ENCODE peak calls at places on chromosomes 7 and 10, in seven cellular contexts. E is tibial artery; F is effector memory CD4-positive, alpha-beta T cell; R is aorta; L is transverse colon; X is brain microvascular endothelial cell; Q is ascending aorta. O is an unnamed sample.

GRCh38 chr7:17043012-17043877 is 161.5 kb upstream of the AGR3 start:
- DNase-seq in E (no peak), F (no peak), R (no peak), L (no peak), X (peak), Q (no peak), O (no peak)

GRCh38 chr10:122139627-122140151 is 131.4 kb upstream of the BTBD16 start:
- DNase-seq in E (no peak), F (no peak), R (no peak), L (no peak), X (no peak), Q (no peak), O (no peak)

GRCh38 chr7:145212050-145212449 is 376.2 kb upstream of the TPK1 start:
- DNase-seq in E (no peak), F (no peak), R (no peak), L (no peak), X (no peak), Q (no peak), O (no peak)

GRCh38 chr10:68137174-68137573 is 27.9 kb downstream of the MYPN start:
- DNase-seq in E (no peak), F (no peak), R (no peak), L (no peak), X (no peak), Q (no peak), O (no peak)

GRCh38 chr10:69344591-69345244 is 66.4 kb downstream of the HK1 start:
- DNase-seq in E (no peak), F (no peak), R (no peak), L (no peak), X (no peak), Q (no peak), O (peak)

GRCh38 chr7:101168412-101169049 is 3.2 kb upstream of the VGF start:
- DNase-seq in E (no peak), F (no peak), R (no peak), L (no peak), X (no peak), Q (no peak), O (no peak)

GRCh38 chr10:46092523-46093195 is 46.6 kb upstream of the MSMB start:
- DNase-seq in E (no peak), F (peak), R (no peak), L (no peak), X (no peak), Q (no peak), O (peak)

GRCh38 chr10:114544045-114544659 is 113.9 kb downstream of the ABLIM1 start:
- DNase-seq in E (no peak), F (peak), R (no peak), L (peak), X (no peak), Q (peak), O (peak)

GRCh38 chr10:130739016-130739756 is 572.3 kb downstream of the TCERG1L start:
- DNase-seq in E (no peak), F (no peak), R (peak), L (no peak), X (no peak), Q (no peak), O (no peak)

GRCh38 chr7:127516320-127516719 is 69.1 kb downstream of the GCC1 start:
- DNase-seq in E (no peak), F (no peak), R (no peak), L (no peak), X (no peak), Q (no peak), O (no peak)

GRCh38 chr10:77328272-77328816 is 309.3 kb downstream of the KCNMA1 start:
- DNase-seq in E (no peak), F (no peak), R (no peak), L (no peak), X (no peak), Q (no peak), O (no peak)

GRCh38 chr7:8963722-8964121 is 530.3 kb downstream of the NXPH1 start:
- DNase-seq in E (no peak), F (no peak), R (no peak), L (no peak), X (no peak), Q (no peak), O (no peak)

GRCh38 chr10:133261726-133262325 is 14.8 kb downstream of the ADAM8 start:
- DNase-seq in E (peak), F (peak), R (peak), L (peak), X (peak), Q (peak), O (peak)

GRCh38 chr10:28382520-28383269 is 79.8 kb upstream of the MPP7 start:
- DNase-seq in E (no peak), F (no peak), R (no peak), L (no peak), X (peak), Q (no peak), O (no peak)

GRCh38 chr7:877312-878232 is 1.2 kb downstream of the GET4 start:
- DNase-seq in E (no peak), F (no peak), R (peak), L (peak), X (no peak), Q (no peak), O (no peak)

GRCh38 chr7:122304604-122304975 is at the start of gene FEZF1:
- DNase-seq in E (no peak), F (no peak), R (no peak), L (no peak), X (no peak), Q (no peak), O (no peak)

GRCh38 chr7:151176401-151176800 is 8.9 kb upstream of the GBX1 start:
- DNase-seq in E (no peak), F (no peak), R (no peak), L (no peak), X (no peak), Q (no peak), O (no peak)

GRCh38 chr10:61749271-61749670 is 86.5 kb downstream of the CABCOCO1 start:
- DNase-seq in E (no peak), F (no peak), R (no peak), L (no peak), X (no peak), Q (no peak), O (no peak)

GRCh38 chr7:118285358-118285757 is 60.9 kb downstream of the ANKRD7 start:
- DNase-seq in E (no peak), F (no peak), R (no peak), L (no peak), X (no peak), Q (no peak), O (no peak)

GRCh38 chr10:44233561-44234470 is 151.1 kb downstream of the CXCL12 start:
- DNase-seq in E (no peak), F (no peak), R (no peak), L (peak), X (peak), Q (no peak), O (no peak)

GRCh38 chr7:158074896-158075632 is 512.6 kb downstream of the PTPRN2 start:
- DNase-seq in E (no peak), F (no peak), R (peak), L (no peak), X (no peak), Q (no peak), O (no peak)

GRCh38 chr10:123140164-123140982 is 4.6 kb downstream of the HMX3 start:
- DNase-seq in E (no peak), F (no peak), R (peak), L (no peak), X (no peak), Q (no peak), O (peak)

GRCh38 chr10:96415896-96416554 is 57.2 kb upstream of the OPALIN start:
- DNase-seq in E (no peak), F (no peak), R (no peak), L (no peak), X (no peak), Q (no peak), O (no peak)

GRCh38 chr10:17412323-17412722 is 42.1 kb downstream of the ST8SIA6 start:
- DNase-seq in E (no peak), F (no peak), R (no peak), L (no peak), X (no peak), Q (no peak), O (peak)

GRCh38 chr7:131105294-131105802 is 222.3 kb upstream of the MKLN1 start:
- DNase-seq in E (peak), F (no peak), R (no peak), L (no peak), X (no peak), Q (peak), O (no peak)

GRCh38 chr7:4014649-4015048 is 667.4 kb upstream of the FOXK1 start:
- DNase-seq in E (no peak), F (no peak), R (no peak), L (no peak), X (no peak), Q (no peak), O (no peak)

GRCh38 chr7:154304740-154305679 is 252.8 kb downstream of the DPP6 start:
- DNase-seq in E (no peak), F (no peak), R (no peak), L (no peak), X (no peak), Q (no peak), O (no peak)

DNA sequence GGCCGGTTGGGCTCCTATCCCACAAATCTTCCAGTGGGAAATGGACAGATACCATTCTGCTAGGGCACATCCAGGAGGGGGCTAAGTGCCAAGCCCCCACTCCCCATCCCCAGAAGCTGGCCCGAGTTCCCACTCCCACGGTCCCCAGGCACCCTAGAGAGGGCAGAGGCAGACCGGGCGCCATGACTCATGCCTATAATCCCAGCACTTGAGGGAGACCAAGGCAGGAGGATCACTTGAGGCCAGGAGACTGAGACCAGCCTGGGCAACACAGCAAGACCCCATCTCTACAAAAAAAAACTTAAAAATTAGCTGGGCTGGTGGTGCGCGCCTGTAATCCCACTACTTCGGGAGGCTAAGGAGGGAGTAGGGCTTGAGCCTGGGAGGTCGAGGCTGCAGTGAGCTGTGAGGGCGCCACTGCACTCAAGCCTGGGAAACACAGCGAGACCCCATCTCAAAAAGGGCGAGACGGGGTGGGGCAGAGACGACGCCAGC is 870 bp downstream of the GNA12 start:
- DNase-seq in E (no peak), F (no peak), R (no peak), L (no peak), X (no peak), Q (no peak), O (no peak)
- H3K27ac ChIP-seq in E (peak), F (no peak), R (no peak), L (peak), X (no peak), Q (peak), O (no peak)

DNA sequence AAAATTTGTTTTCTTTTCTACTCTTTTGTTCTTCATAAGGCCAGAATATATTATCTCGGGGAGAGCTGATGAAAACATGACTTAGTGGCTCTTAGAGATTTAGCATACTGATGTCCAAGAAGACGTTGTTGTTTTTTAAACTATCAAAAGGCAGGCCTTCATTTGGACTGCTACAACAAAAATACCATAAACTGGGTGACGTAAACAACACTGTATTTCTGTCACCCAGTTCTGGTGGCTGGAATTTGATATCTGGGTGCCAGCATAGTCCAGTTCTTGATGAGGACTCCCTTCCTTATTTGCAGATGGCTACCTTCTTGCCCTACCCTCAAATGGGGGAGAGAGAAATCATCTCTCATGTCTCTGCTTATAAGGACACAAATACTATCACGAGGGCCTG is 25.3 kb downstream of the ACTA2 start:
- DNase-seq in E (no peak), F (no peak), R (no peak), L (no peak), X (no peak), Q (no peak), O (no peak)
- H3K27ac ChIP-seq in E (no peak), F (no peak), R (no peak), L (peak), X (peak), Q (no peak), O (no peak)

DNA sequence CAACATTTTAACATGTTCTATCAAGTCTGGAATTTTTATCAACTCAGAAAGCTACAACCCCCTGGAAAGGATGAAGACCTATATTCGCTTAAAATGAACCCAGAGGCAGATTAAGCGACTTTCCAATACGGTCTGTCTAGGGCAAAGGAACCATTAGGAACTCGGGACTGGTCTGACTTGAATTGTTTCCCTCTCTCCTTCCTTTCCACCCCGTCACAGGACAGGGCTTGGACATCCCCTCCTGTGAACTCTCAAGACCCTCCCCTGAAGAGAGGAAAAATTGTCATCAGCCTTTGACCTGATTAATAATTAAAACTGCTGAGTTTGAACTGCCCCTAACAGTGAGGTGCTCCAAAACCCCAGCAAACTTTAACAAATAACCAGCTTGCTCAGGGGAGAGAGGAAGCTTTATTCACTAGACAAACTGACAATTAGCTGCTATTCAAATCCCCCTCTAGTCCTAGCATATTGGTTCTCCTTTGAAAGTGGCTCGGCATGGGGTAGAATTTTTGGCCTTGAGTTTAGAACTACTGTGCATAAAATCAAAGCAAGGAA is 22.5 kb upstream of the SLF2 start:
- DNase-seq in E (no peak), F (no peak), R (no peak), L (no peak), X (no peak), Q (peak), O (no peak)
- H3K27ac ChIP-seq in E (no peak), F (no peak), R (no peak), L (no peak), X (peak), Q (no peak), O (no peak)

DNA sequence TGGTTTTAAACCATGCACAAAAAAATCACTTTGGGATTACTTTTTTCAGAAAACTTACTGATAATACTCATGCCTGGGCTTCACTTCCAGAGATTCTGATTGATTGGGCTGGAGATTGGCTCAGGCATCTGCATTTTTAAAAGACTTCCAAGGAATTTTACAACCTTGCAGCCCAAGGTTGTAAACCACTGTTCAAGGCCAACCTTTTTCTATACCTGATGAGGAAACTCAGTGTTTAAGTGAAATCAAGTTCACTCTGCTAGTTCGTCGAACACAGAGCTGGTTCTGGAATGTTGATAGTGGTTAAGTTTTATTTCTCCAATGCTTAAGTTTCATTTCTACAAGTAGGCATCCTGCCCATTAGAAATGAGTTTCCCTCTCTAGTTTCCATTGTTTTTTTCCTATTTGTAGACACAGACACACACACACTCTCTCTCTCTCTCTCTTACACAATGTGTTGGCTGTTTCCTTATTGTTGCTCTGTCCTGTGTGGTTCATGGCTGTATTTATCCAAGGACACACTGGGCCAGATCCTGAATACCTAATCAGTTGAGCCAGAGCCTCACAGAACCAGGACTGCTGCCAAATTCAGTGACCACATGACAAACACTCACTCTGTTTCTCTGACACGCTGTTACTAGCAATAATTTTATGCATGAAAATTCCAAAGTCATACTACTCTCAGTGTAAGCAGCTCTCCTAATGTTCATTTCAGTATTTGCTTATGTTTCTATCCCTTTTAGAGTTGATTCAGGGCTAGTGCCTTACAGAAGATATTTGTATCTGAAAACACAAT is 3.7 kb upstream of the IFIT1B start:
- DNase-seq in E (peak), F (no peak), R (peak), L (peak), X (peak), Q (peak), O (no peak)
- H3K27ac ChIP-seq in E (peak), F (no peak), R (peak), L (peak), X (peak), Q (peak), O (no peak)

GRCh38 chr7:7795736-7796135 is 77.3 kb upstream of the RPA3 start:
- DNase-seq in E (no peak), F (no peak), R (no peak), L (no peak), X (peak), Q (no peak), O (no peak)

GRCh38 chr7:7792089-7792488 is 73.7 kb upstream of the RPA3 start:
- DNase-seq in E (no peak), F (no peak), R (no peak), L (no peak), X (no peak), Q (no peak), O (no peak)

GRCh38 chr7:7795203-7795602 is 76.8 kb upstream of the RPA3 start:
- DNase-seq in E (no peak), F (no peak), R (no peak), L (no peak), X (no peak), Q (no peak), O (no peak)

GRCh38 chr7:7793249-7793648 is 74.8 kb upstream of the RPA3 start:
- DNase-seq in E (no peak), F (no peak), R (no peak), L (no peak), X (no peak), Q (no peak), O (no peak)

DNA sequence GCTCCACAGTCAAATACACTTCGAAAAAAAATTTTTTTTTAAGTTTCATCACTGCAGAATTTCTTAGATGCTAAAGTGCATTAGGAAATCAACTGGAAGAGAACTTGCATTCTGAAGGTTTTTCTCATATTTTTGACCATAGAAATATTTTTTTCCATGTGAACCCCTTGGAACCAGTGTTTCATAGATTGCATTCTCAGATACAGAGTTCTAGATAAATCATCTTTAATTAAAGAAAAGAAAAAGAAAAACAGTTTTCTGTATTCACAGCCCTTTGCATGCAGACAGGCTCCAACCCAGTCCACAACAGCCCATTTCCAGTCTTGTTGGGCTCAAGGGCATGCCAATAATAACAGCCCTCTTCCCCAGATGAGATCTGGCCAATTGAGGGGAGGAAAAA is 75.5 kb upstream of the RPA3 start:
- DNase-seq in E (no peak), F (no peak), R (no peak), L (no peak), X (no peak), Q (no peak), O (no peak)
- H3K27ac ChIP-seq in E (no peak), F (no peak), R (no peak), L (no peak), X (no peak), Q (no peak), O (no peak)

DNA sequence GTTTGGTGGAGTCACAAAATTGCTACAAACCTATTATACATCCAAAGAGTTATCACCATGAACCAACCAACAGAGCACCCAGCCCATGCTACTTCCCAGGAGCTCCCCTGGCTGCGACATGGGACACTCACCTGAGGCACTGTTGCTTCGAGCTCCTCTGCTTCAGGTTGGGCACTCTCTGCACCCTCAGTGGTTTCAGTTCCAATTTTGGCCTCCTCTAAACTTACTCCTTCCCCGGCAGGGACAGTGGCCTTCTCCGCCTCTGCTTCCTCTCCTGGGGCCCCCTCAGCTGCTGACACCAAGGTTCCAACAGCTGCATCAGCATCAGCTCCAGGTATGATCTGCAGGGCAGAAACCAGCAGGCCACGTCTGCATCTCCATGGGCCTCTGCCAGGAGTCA is 120.4 kb upstream of the TARP start:
- DNase-seq in E (no peak), F (no peak), R (no peak), L (no peak), X (no peak), Q (no peak), O (no peak)
- H3K27ac ChIP-seq in E (no peak), F (no peak), R (no peak), L (no peak), X (no peak), Q (no peak), O (no peak)

DNA sequence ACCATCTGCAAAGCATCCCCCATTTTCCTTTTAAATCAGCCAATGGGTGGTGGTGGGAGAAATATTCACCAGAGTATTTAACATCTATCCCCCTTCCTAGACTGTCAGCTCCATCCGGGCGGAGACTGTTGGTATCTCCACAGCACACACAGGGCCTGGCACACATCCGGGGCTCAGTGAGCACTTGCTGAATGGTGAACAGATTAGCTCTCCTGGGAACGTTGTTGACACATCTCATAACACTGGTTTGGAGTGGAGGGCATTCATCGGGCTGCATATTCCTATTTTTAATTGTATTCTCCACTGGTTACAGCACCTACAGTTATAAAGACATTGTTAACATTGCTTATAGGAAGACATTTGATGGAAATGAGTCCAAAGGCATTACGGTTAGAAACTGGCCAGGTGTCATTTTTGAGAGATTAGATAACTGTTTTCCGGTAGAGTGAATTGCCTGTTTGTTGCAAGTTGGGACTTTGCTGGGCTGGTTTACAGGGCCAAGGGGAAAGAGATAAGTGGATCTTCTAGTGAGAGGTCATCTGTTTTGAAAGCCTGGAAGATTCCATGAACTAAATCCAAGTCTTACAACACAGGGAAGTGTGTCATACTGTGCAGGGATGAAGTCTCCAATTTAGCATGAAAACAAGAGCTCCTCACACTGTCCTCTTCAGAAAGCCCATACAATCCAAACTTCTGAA is 101.8 kb downstream of the EGFR start:
- DNase-seq in E (no peak), F (no peak), R (no peak), L (no peak), X (no peak), Q (no peak), O (no peak)
- H3K27ac ChIP-seq in E (no peak), F (no peak), R (no peak), L (peak), X (no peak), Q (peak), O (no peak)